ENCODE peak calls at places on chromosomes 13 and 19, in six cellular contexts. N is putamen; M is left lung; I is IMR-90; V is uterus; F is activated CD4-positive, alpha-beta T cell treated with anti-CD3 and anti-CD28 coated beads for 24 hours. R is an unnamed sample.
A peak's percentile ranks its signal among the peaks of the same experiment; 100 is the strongest.

GRCh38 chr13:96991072-96991471 is 3.2 kb downstream of the OXGR1 start:
- DNase-seq in N (no peak), F (no peak), M (no peak), V (no peak), I (no peak), R (no peak)

GRCh38 chr13:86922936-86923335 is 748.2 kb upstream of the SLITRK5 start:
- DNase-seq in N (no peak), M (no peak), V (no peak), I (peak; percentile 5), F (no peak), R (no peak)

GRCh38 chr19:29211562-29212416 is 1.2 kb downstream of the UQCRFS1 start:
- DNase-seq in V (no peak), N (no peak), M (no peak), F (no peak), I (peak; percentile 12), R (no peak)

GRCh38 chr19:8233370-8233769 is 24.2 kb downstream of the CERS4 start:
- DNase-seq in N (no peak), I (peak; percentile 53), V (no peak), F (no peak), M (no peak), R (no peak)

GRCh38 chr13:31172001-31172400 is 10.3 kb upstream of the HSPH1 start:
- DNase-seq in V (no peak), M (no peak), I (peak; percentile 44), N (no peak), F (no peak), R (no peak)

GRCh38 chr19:12626958-12627357 is 16.2 kb downstream of the ZNF791 start:
- DNase-seq in M (no peak), N (no peak), V (no peak), I (no peak), F (no peak), R (no peak)

GRCh38 chr19:3202346-3202745 is 16.6 kb downstream of the NCLN start:
- DNase-seq in M (peak; percentile 57), V (no peak), I (no peak), F (no peak), N (no peak), R (no peak)

GRCh38 chr19:13718733-13719132 is 45.6 kb upstream of the MRI1 start:
- DNase-seq in V (no peak), I (peak; percentile 66), M (no peak), F (no peak), N (peak; percentile 80), R (no peak)

GRCh38 chr19:21498651-21499050 is 6.8 kb upstream of the ZNF429 start:
- DNase-seq in M (no peak), F (no peak), N (no peak), I (no peak), V (no peak), R (no peak)

GRCh38 chr13:42865703-42866102 is 84.3 kb downstream of the FAM216B start:
- DNase-seq in V (no peak), F (no peak), I (peak; percentile 42), N (no peak), M (peak; percentile 17), R (no peak)

GRCh38 chr13:54185785-54186184 is 1157.2 kb downstream of the OLFM4 start:
- DNase-seq in N (no peak), F (no peak), M (no peak), V (no peak), I (no peak), R (no peak)

GRCh38 chr19:40414536-40415535 is 1.7 kb upstream of the PRX start:
- DNase-seq in N (no peak), F (no peak), I (no peak), M (peak; percentile 62), V (no peak), R (no peak)

GRCh38 chr19:39507715-39508364 is 7.1 kb upstream of the SELENOV start:
- DNase-seq in V (no peak), F (no peak), M (no peak), N (no peak), I (no peak), R (no peak)

GRCh38 chr13:77565635-77566034 is 30.1 kb downstream of the SCEL start:
- DNase-seq in N (peak; percentile 52), M (no peak), V (no peak), F (no peak), I (peak; percentile 9), R (no peak)

GRCh38 chr19:1997353-1998233 is 17.9 kb downstream of the BTBD2 start:
- DNase-seq in I (no peak), F (no peak), V (no peak), M (no peak), N (no peak), R (no peak)

GRCh38 chr13:71148391-71148790 is 718.6 kb downstream of the DACH1 start:
- DNase-seq in M (no peak), I (no peak), N (no peak), F (no peak), V (no peak), R (no peak)

GRCh38 chr13:62033932-62034331 is 618.3 kb upstream of the PCDH20 start:
- DNase-seq in I (no peak), V (no peak), F (no peak), M (no peak), N (no peak), R (no peak)

GRCh38 chr19:40888191-40888590 is 6.2 kb upstream of the CYP2A7 start:
- DNase-seq in V (no peak), I (no peak), F (no peak), N (no peak), M (no peak), R (no peak)

GRCh38 chr13:112244061-112244460 is 132.1 kb upstream of the SPACA7 start:
- DNase-seq in M (no peak), F (no peak), N (no peak), V (no peak), I (no peak), R (no peak)

GRCh38 chr13:89097994-89098393 is 1426.8 kb downstream of the SLITRK5 start:
- DNase-seq in I (no peak), N (no peak), M (no peak), V (no peak), F (no peak), R (no peak)

GRCh38 chr19:58558066-58558622 is at the start of gene UBE2M:
- DNase-seq in I (no peak), V (peak; percentile 68), M (peak; percentile 91), N (no peak), F (no peak), R (no peak)

GRCh38 chr13:111861766-111862366 is 205.1 kb upstream of the SOX1 start:
- DNase-seq in V (no peak), F (no peak), N (no peak), M (no peak), I (no peak), R (no peak)

GRCh38 chr19:35861640-35862160 is 5.0 kb downstream of the KIRREL2 start:
- DNase-seq in I (no peak), M (peak; percentile 48), N (no peak), F (no peak), V (no peak), R (no peak)

GRCh38 chr13:30576528-30576927 is 41.2 kb upstream of the USPL1 start:
- DNase-seq in N (no peak), F (peak; percentile 5), V (no peak), I (peak; percentile 59), M (no peak), R (peak; percentile 15)

GRCh38 chr19:5352229-5352763 is 11.7 kb upstream of the PTPRS start:
- DNase-seq in F (no peak), M (no peak), V (no peak), N (no peak), I (peak; percentile 15), R (no peak)

GRCh38 chr19:35787227-35787799 is 11.9 kb downstream of the ARHGAP33 start:
- DNase-seq in M (no peak), F (no peak), I (no peak), V (no peak), N (no peak), R (no peak)

GRCh38 chr13:23707674-23708073 is 137.5 kb downstream of the TNFRSF19 start:
- DNase-seq in M (no peak), I (peak; percentile 49), F (no peak), V (no peak), N (no peak), R (no peak)

GRCh38 chr19:31675187-31675913 is 326.1 kb upstream of the TSHZ3 start:
- DNase-seq in N (no peak), I (peak; percentile 59), V (no peak), F (no peak), M (no peak), R (no peak)

GRCh38 chr19:19750131-19750841 is 17.4 kb upstream of the ZNF14 start:
- DNase-seq in I (no peak), V (no peak), F (no peak), M (peak; percentile 63), N (no peak), R (no peak)

GRCh38 chr19:14167594-14168138 is 31.3 kb upstream of the ASF1B start:
- DNase-seq in F (no peak), I (no peak), M (no peak), V (no peak), N (no peak), R (no peak)

GRCh38 chr13:80359459-80360297 is 18.8 kb upstream of the SPRY2 start:
- DNase-seq in F (no peak), N (no peak), M (no peak), I (no peak), V (no peak), R (no peak)

GRCh38 chr13:60162096-60162495 is 1.6 kb downstream of the DIAPH3 start:
- DNase-seq in N (no peak), V (no peak), F (no peak), M (no peak), I (peak; percentile 6), R (no peak)

GRCh38 chr13:46595918-46596315 is 42.9 kb downstream of the LRCH1 start:
- DNase-seq in N (no peak), V (no peak), F (no peak), I (no peak), M (no peak), R (no peak)

GRCh38 chr13:44148159-44148929 is 225.3 kb upstream of the SERP2 start:
- DNase-seq in M (no peak), N (no peak), F (no peak), V (no peak), I (peak; percentile 20), R (no peak)

GRCh38 chr19:3407556-3408516 is 41.5 kb downstream of the NFIC start:
- DNase-seq in F (no peak), M (no peak), V (peak; percentile 65), I (no peak), N (no peak), R (no peak)

GRCh38 chr13:85509512-85509911 is 289.7 kb downstream of the SLITRK6 start:
- DNase-seq in V (no peak), N (no peak), I (peak; percentile 27), M (no peak), F (no peak), R (no peak)

GRCh38 chr19:12872941-12873890 is 8.0 kb downstream of the DNASE2 start:
- DNase-seq in V (no peak), I (peak; percentile 37), M (no peak), N (peak; percentile 40), F (peak; percentile 23), R (no peak)

GRCh38 chr19:10238172-10238783 is 7.1 kb upstream of the S1PR2 start:
- DNase-seq in N (no peak), F (no peak), I (peak; percentile 91), V (peak; percentile 58), M (no peak), R (no peak)